ENCODE peak calls at places on chromosomes 7 and 10, in seven cellular contexts. One of them, this sample, is unnamed.

GRCh38 chr10:77712207-77712606 is 74.6 kb upstream of the KCNMA1 start:
- DNase-seq in psoas muscle: no peak
- DNase-seq in neuronal stem cell: no peak
- DNase-seq in aorta: no peak
- DNase-seq in thoracic aorta: no peak
- DNase-seq in colonic mucosa: no peak
- DNase-seq in OCI-LY7: no peak
- DNase-seq in this sample: no peak

GRCh38 chr7:2843711-2844152 is 376 bp downstream of the GNA12 start:
- DNase-seq in psoas muscle: peak; percentile 72
- DNase-seq in neuronal stem cell: no peak
- DNase-seq in aorta: peak; percentile 83
- DNase-seq in thoracic aorta: no peak
- DNase-seq in colonic mucosa: no peak
- DNase-seq in OCI-LY7: peak; percentile 50
- DNase-seq in this sample: no peak

GRCh38 chr7:5041047-5041446 is 4.6 kb upstream of the RBAK start:
- DNase-seq in psoas muscle: no peak
- DNase-seq in neuronal stem cell: no peak
- DNase-seq in aorta: no peak
- DNase-seq in thoracic aorta: no peak
- DNase-seq in colonic mucosa: no peak
- DNase-seq in OCI-LY7: no peak
- DNase-seq in this sample: no peak

GRCh38 chr10:80477813-80478212 is 23.7 kb downstream of the TSPAN14 start:
- DNase-seq in psoas muscle: no peak
- DNase-seq in neuronal stem cell: no peak
- DNase-seq in aorta: no peak
- DNase-seq in thoracic aorta: no peak
- DNase-seq in colonic mucosa: no peak
- DNase-seq in OCI-LY7: no peak
- DNase-seq in this sample: no peak

GRCh38 chr10:34994565-34995142 is 95.5 kb downstream of the CUL2 start:
- DNase-seq in psoas muscle: no peak
- DNase-seq in neuronal stem cell: peak; percentile 74
- DNase-seq in aorta: no peak
- DNase-seq in thoracic aorta: no peak
- DNase-seq in colonic mucosa: peak; percentile 55
- DNase-seq in OCI-LY7: peak; percentile 69
- DNase-seq in this sample: peak; percentile 1

GRCh38 chr10:42998481-42999384 is 78.1 kb upstream of the RET start:
- DNase-seq in psoas muscle: peak; percentile 21
- DNase-seq in neuronal stem cell: no peak
- DNase-seq in aorta: no peak
- DNase-seq in thoracic aorta: no peak
- DNase-seq in colonic mucosa: peak; percentile 6
- DNase-seq in OCI-LY7: no peak
- DNase-seq in this sample: no peak

GRCh38 chr7:29449569-29450260 is 113.9 kb upstream of the PRR15 start:
- DNase-seq in psoas muscle: no peak
- DNase-seq in neuronal stem cell: no peak
- DNase-seq in aorta: no peak
- DNase-seq in thoracic aorta: no peak
- DNase-seq in colonic mucosa: peak; percentile 37
- DNase-seq in OCI-LY7: no peak
- DNase-seq in this sample: no peak

GRCh38 chr10:126060232-126060935 is 164.0 kb downstream of the FANK1 start:
- DNase-seq in psoas muscle: peak; percentile 72
- DNase-seq in neuronal stem cell: no peak
- DNase-seq in aorta: no peak
- DNase-seq in thoracic aorta: no peak
- DNase-seq in colonic mucosa: no peak
- DNase-seq in OCI-LY7: no peak
- DNase-seq in this sample: no peak

GRCh38 chr10:28137907-28138880 is 139.3 kb upstream of the ODAD2 start:
- DNase-seq in psoas muscle: no peak
- DNase-seq in neuronal stem cell: no peak
- DNase-seq in aorta: no peak
- DNase-seq in thoracic aorta: no peak
- DNase-seq in colonic mucosa: no peak
- DNase-seq in OCI-LY7: no peak
- DNase-seq in this sample: no peak

GRCh38 chr7:375901-376305 is 85.9 kb downstream of the FOXL3 start:
- DNase-seq in psoas muscle: no peak
- DNase-seq in neuronal stem cell: no peak
- DNase-seq in aorta: peak; percentile 65
- DNase-seq in thoracic aorta: no peak
- DNase-seq in colonic mucosa: peak; percentile 15
- DNase-seq in OCI-LY7: no peak
- DNase-seq in this sample: no peak

GRCh38 chr7:66950311-66950710 is 29.3 kb downstream of the TMEM248 start:
- DNase-seq in psoas muscle: no peak
- DNase-seq in neuronal stem cell: no peak
- DNase-seq in aorta: no peak
- DNase-seq in thoracic aorta: no peak
- DNase-seq in colonic mucosa: no peak
- DNase-seq in OCI-LY7: no peak
- DNase-seq in this sample: no peak

GRCh38 chr7:145411066-145411465 is 575.2 kb upstream of the TPK1 start:
- DNase-seq in psoas muscle: no peak
- DNase-seq in neuronal stem cell: no peak
- DNase-seq in aorta: no peak
- DNase-seq in thoracic aorta: no peak
- DNase-seq in colonic mucosa: no peak
- DNase-seq in OCI-LY7: no peak
- DNase-seq in this sample: no peak

GRCh38 chr7:36045275-36045674 is 107.8 kb upstream of the EEPD1 start:
- DNase-seq in psoas muscle: no peak
- DNase-seq in neuronal stem cell: no peak
- DNase-seq in aorta: no peak
- DNase-seq in thoracic aorta: no peak
- DNase-seq in colonic mucosa: no peak
- DNase-seq in OCI-LY7: no peak
- DNase-seq in this sample: no peak

GRCh38 chr7:74138334-74138867 is 35.8 kb upstream of the EIF4H start:
- DNase-seq in psoas muscle: no peak
- DNase-seq in neuronal stem cell: no peak
- DNase-seq in aorta: no peak
- DNase-seq in thoracic aorta: no peak
- DNase-seq in colonic mucosa: no peak
- DNase-seq in OCI-LY7: no peak
- DNase-seq in this sample: peak; percentile 10

GRCh38 chr7:150977382-150978135 is 562 bp downstream of the KCNH2 start:
- DNase-seq in psoas muscle: no peak
- DNase-seq in neuronal stem cell: no peak
- DNase-seq in aorta: no peak
- DNase-seq in thoracic aorta: no peak
- DNase-seq in colonic mucosa: no peak
- DNase-seq in OCI-LY7: peak; percentile 28
- DNase-seq in this sample: no peak

GRCh38 chr7:94374231-94374630 is 20.5 kb upstream of the COL1A2 start:
- DNase-seq in psoas muscle: peak; percentile 83
- DNase-seq in neuronal stem cell: no peak
- DNase-seq in aorta: peak; percentile 95
- DNase-seq in thoracic aorta: peak; percentile 40
- DNase-seq in colonic mucosa: peak; percentile 51
- DNase-seq in OCI-LY7: no peak
- DNase-seq in this sample: no peak

GRCh38 chr10:69748621-69749020 is 53.1 kb upstream of the COL13A1 start:
- DNase-seq in psoas muscle: no peak
- DNase-seq in neuronal stem cell: no peak
- DNase-seq in aorta: no peak
- DNase-seq in thoracic aorta: no peak
- DNase-seq in colonic mucosa: no peak
- DNase-seq in OCI-LY7: no peak
- DNase-seq in this sample: no peak

GRCh38 chr7:158782638-158783490 is 46.4 kb downstream of the ESYT2 start:
- DNase-seq in psoas muscle: peak; percentile 83
- DNase-seq in neuronal stem cell: no peak
- DNase-seq in aorta: peak; percentile 89
- DNase-seq in thoracic aorta: peak; percentile 61
- DNase-seq in colonic mucosa: no peak
- DNase-seq in OCI-LY7: no peak
- DNase-seq in this sample: no peak

GRCh38 chr7:137964824-137965545 is 36.9 kb downstream of the CREB3L2 start:
- DNase-seq in psoas muscle: no peak
- DNase-seq in neuronal stem cell: no peak
- DNase-seq in aorta: no peak
- DNase-seq in thoracic aorta: no peak
- DNase-seq in colonic mucosa: no peak
- DNase-seq in OCI-LY7: no peak
- DNase-seq in this sample: no peak

GRCh38 chr10:22427101-22427500 is 81.8 kb downstream of the SPAG6 start:
- DNase-seq in psoas muscle: no peak
- DNase-seq in neuronal stem cell: no peak
- DNase-seq in aorta: no peak
- DNase-seq in thoracic aorta: no peak
- DNase-seq in colonic mucosa: no peak
- DNase-seq in OCI-LY7: no peak
- DNase-seq in this sample: no peak

GRCh38 chr7:85733163-85733915 is 546.5 kb upstream of the SEMA3D start:
- DNase-seq in psoas muscle: no peak
- DNase-seq in neuronal stem cell: no peak
- DNase-seq in aorta: no peak
- DNase-seq in thoracic aorta: no peak
- DNase-seq in colonic mucosa: no peak
- DNase-seq in OCI-LY7: no peak
- DNase-seq in this sample: no peak

GRCh38 chr7:36010656-36011587 is 142.1 kb upstream of the EEPD1 start:
- DNase-seq in psoas muscle: no peak
- DNase-seq in neuronal stem cell: no peak
- DNase-seq in aorta: no peak
- DNase-seq in thoracic aorta: no peak
- DNase-seq in colonic mucosa: no peak
- DNase-seq in OCI-LY7: no peak
- DNase-seq in this sample: no peak

GRCh38 chr10:74194999-74195398 is 44.0 kb downstream of the ADK start:
- DNase-seq in psoas muscle: no peak
- DNase-seq in neuronal stem cell: no peak
- DNase-seq in aorta: no peak
- DNase-seq in thoracic aorta: no peak
- DNase-seq in colonic mucosa: no peak
- DNase-seq in OCI-LY7: no peak
- DNase-seq in this sample: no peak

GRCh38 chr7:81519886-81520285 is 250.0 kb downstream of the HGF start:
- DNase-seq in psoas muscle: no peak
- DNase-seq in neuronal stem cell: no peak
- DNase-seq in aorta: no peak
- DNase-seq in thoracic aorta: no peak
- DNase-seq in colonic mucosa: no peak
- DNase-seq in OCI-LY7: no peak
- DNase-seq in this sample: no peak
- H3K4me1 ChIP-seq in psoas muscle: no peaks in the 10 kb centered on the region
- H3K4me1 ChIP-seq in neuronal stem cell: no peaks in the 10 kb centered on the region
- H3K4me1 ChIP-seq in aorta: no peaks in the 10 kb centered on the region
- H3K4me1 ChIP-seq in thoracic aorta: no peaks in the 10 kb centered on the region
- H3K4me1 ChIP-seq in colonic mucosa: no peaks in the 10 kb centered on the region
- H3K4me1 ChIP-seq in OCI-LY7: no peaks in the 10 kb centered on the region
- H3K4me1 ChIP-seq in this sample: no peaks in the 10 kb centered on the region

GRCh38 chr7:47991270-47991669 is 11.9 kb upstream of the HUS1 start:
- DNase-seq in psoas muscle: no peak
- DNase-seq in neuronal stem cell: no peak
- DNase-seq in aorta: no peak
- DNase-seq in thoracic aorta: no peak
- DNase-seq in colonic mucosa: no peak
- DNase-seq in OCI-LY7: peak; percentile 35
- DNase-seq in this sample: no peak
- H3K4me3 ChIP-seq in psoas muscle: no peak overlapping the region
- H3K4me3 ChIP-seq in neuronal stem cell: no peak overlapping the region
- H3K4me3 ChIP-seq in aorta: no peak overlapping the region
- H3K4me3 ChIP-seq in thoracic aorta: peak overlapping the region; percentile 87
- H3K4me3 ChIP-seq in colonic mucosa: peak overlapping the region; percentile 47
- H3K4me3 ChIP-seq in OCI-LY7: peak overlapping the region; percentile 68
- H3K4me3 ChIP-seq in this sample: peak overlapping the region; percentile 55

GRCh38 chr7:27947581-27948278 is 207.8 kb downstream of the TAX1BP1 start:
- DNase-seq in psoas muscle: no peak
- DNase-seq in neuronal stem cell: no peak
- DNase-seq in aorta: no peak
- DNase-seq in thoracic aorta: no peak
- DNase-seq in colonic mucosa: no peak
- DNase-seq in OCI-LY7: no peak
- DNase-seq in this sample: no peak

GRCh38 chr7:27944626-27945025 is 204.7 kb downstream of the TAX1BP1 start:
- DNase-seq in psoas muscle: no peak
- DNase-seq in neuronal stem cell: no peak
- DNase-seq in aorta: no peak
- DNase-seq in thoracic aorta: peak; percentile 27
- DNase-seq in colonic mucosa: no peak
- DNase-seq in OCI-LY7: no peak
- DNase-seq in this sample: no peak

GRCh38 chr7:27948856-27949255 is 208.9 kb downstream of the TAX1BP1 start:
- DNase-seq in psoas muscle: no peak
- DNase-seq in neuronal stem cell: no peak
- DNase-seq in aorta: no peak
- DNase-seq in thoracic aorta: no peak
- DNase-seq in colonic mucosa: no peak
- DNase-seq in OCI-LY7: no peak
- DNase-seq in this sample: no peak

GRCh38 chr7:27945356-27945755 is 205.4 kb downstream of the TAX1BP1 start:
- DNase-seq in psoas muscle: no peak
- DNase-seq in neuronal stem cell: no peak
- DNase-seq in aorta: no peak
- DNase-seq in thoracic aorta: no peak
- DNase-seq in colonic mucosa: no peak
- DNase-seq in OCI-LY7: no peak
- DNase-seq in this sample: no peak

DNA sequence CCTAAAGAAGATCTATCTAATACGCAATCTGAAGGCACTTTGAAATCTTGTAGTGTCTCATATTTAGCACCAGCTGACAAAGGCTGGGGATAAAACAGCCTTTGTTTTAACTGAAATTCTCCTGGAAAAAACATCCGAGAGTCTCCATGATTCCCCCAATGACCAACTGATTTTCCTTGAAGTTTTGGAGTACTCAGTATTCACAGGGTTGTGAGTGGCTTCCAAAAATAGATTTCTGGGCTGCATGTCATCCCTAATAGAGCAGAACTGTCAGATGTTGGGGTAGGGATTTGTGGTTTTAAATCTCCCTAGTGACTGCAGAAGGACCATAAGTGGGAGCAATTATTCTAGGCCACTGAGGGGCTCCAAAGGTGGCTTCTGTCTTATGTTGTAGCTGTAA is 206.4 kb downstream of the TAX1BP1 start:
- DNase-seq in psoas muscle: no peak
- DNase-seq in neuronal stem cell: no peak
- DNase-seq in aorta: no peak
- DNase-seq in thoracic aorta: no peak
- DNase-seq in colonic mucosa: no peak
- DNase-seq in OCI-LY7: no peak
- DNase-seq in this sample: no peak
- H3K4me1 ChIP-seq in psoas muscle: peaks cover 29% of the 10 kb centered on the region
- H3K4me1 ChIP-seq in neuronal stem cell: peaks cover 1% of the 10 kb centered on the region
- H3K4me1 ChIP-seq in aorta: peaks cover 2% of the 10 kb centered on the region
- H3K4me1 ChIP-seq in thoracic aorta: no peaks in the 10 kb centered on the region
- H3K4me1 ChIP-seq in colonic mucosa: peaks cover 2% of the 10 kb centered on the region
- H3K4me1 ChIP-seq in OCI-LY7: no peaks in the 10 kb centered on the region
- H3K4me1 ChIP-seq in this sample: no peaks in the 10 kb centered on the region

GRCh38 chr7:100965723-100966541 is 3.4 kb upstream of the MUC12 start:
- DNase-seq in psoas muscle: peak; percentile 75
- DNase-seq in neuronal stem cell: peak; percentile 98
- DNase-seq in aorta: peak; percentile 92
- DNase-seq in thoracic aorta: no peak
- DNase-seq in colonic mucosa: peak; percentile 94
- DNase-seq in OCI-LY7: peak; percentile 40
- DNase-seq in this sample: peak; percentile 35
- H3K4me3 ChIP-seq in psoas muscle: peak overlapping the region; percentile 49
- H3K4me3 ChIP-seq in neuronal stem cell: peak overlapping the region; percentile 74
- H3K4me3 ChIP-seq in aorta: no peak overlapping the region
- H3K4me3 ChIP-seq in thoracic aorta: peak overlapping the region; percentile 61
- H3K4me3 ChIP-seq in colonic mucosa: peak overlapping the region; percentile 58
- H3K4me3 ChIP-seq in OCI-LY7: peak overlapping the region; percentile 5
- H3K4me3 ChIP-seq in this sample: peak overlapping the region; percentile 67